ENCODE peak calls at places on chromosome X, in four cellular contexts. H is IMR-90, J is neuronal stem cell, N is H1. I is an unnamed sample.

GRCh38 chrX:28379142-28379541 is 208.1 kb upstream of the IL1RAPL1 start:
- DNase-seq in J (no peak), H (no peak), N (no peak), I (no peak)

GRCh38 chrX:57251965-57252364 is 34.5 kb upstream of the FAAH2 start:
- DNase-seq in H (no peak), J (no peak), N (no peak), I (no peak)

GRCh38 chrX:120561634-120562568 is 1.1 kb upstream of the CUL4B start:
- DNase-seq in H (no peak), N (no peak), J (no peak), I (no peak)

GRCh38 chrX:103918584-103919335 is 43.7 kb upstream of the TMSB15B start:
- DNase-seq in J (peak; percentile 65), N (no peak), H (peak; percentile 59), I (peak; percentile 81)

GRCh38 chrX:41857670-41858069 is 65.7 kb downstream of the CASK start:
- DNase-seq in N (no peak), H (no peak), J (no peak), I (no peak)

GRCh38 chrX:105136786-105137185 is 83.7 kb downstream of the TEX13A start:
- DNase-seq in H (no peak), J (no peak), N (no peak), I (no peak)

GRCh38 chrX:43805579-43805978 is 76.7 kb downstream of the MAOB start:
- DNase-seq in H (no peak), J (no peak), N (no peak), I (no peak)

GRCh38 chrX:134431894-134432293 is 28.1 kb upstream of the HPRT1 start:
- DNase-seq in N (no peak), J (no peak), H (peak; percentile 66), I (peak; percentile 34)

GRCh38 chrX:136477026-136477425 is 10.7 kb upstream of the BRS3 start:
- DNase-seq in J (no peak), N (no peak), H (no peak), I (no peak)

GRCh38 chrX:31070057-31070468 is 1.8 kb downstream of the FTHL17 start:
- DNase-seq in N (no peak), J (no peak), H (no peak), I (no peak)

GRCh38 chrX:141176586-141177451 is at the start of gene LDOC1:
- DNase-seq in N (peak; percentile 70), H (peak; percentile 71), J (peak; percentile 79), I (peak; percentile 76)

GRCh38 chrX:100424012-100424411 is 13.9 kb upstream of the PCDH19 start:
- DNase-seq in N (no peak), H (no peak), J (no peak), I (no peak)

GRCh38 chrX:66760648-66761047 is 121.8 kb upstream of the EDA2R start:
- DNase-seq in N (no peak), H (no peak), J (no peak), I (peak; percentile 1)

GRCh38 chrX:133602881-133603280 is 187.6 kb upstream of the GPC4 start:
- DNase-seq in N (no peak), J (no peak), H (no peak), I (no peak)

GRCh38 chrX:105999294-105999693 is 39.2 kb downstream of the SERPINA7 start:
- DNase-seq in N (no peak), J (no peak), H (no peak), I (no peak)

GRCh38 chrX:12441376-12442128 is 303.3 kb downstream of the FRMPD4 start:
- DNase-seq in H (peak; percentile 87), N (no peak), J (no peak), I (peak; percentile 45)

GRCh38 chrX:119784747-119785446 is 6.5 kb downstream of the RPL39 start:
- DNase-seq in J (no peak), N (peak; percentile 9), H (peak; percentile 23), I (peak; percentile 38)

GRCh38 chrX:30906726-30907125 is 17.7 kb upstream of the TAB3 start:
- DNase-seq in N (no peak), H (peak; percentile 54), J (no peak), I (no peak)

GRCh38 chrX:51837926-51838325 is 55.5 kb upstream of the MAGED1 start:
- DNase-seq in J (no peak), N (no peak), H (peak; percentile 52), I (peak; percentile 75)

GRCh38 chrX:156000361-156000926 is 2.9 kb downstream of the IL9R start:
- DNase-seq in J (no peak), H (no peak), N (no peak), I (no peak)

GRCh38 chrX:73962948-73963347 is 341.0 kb upstream of the ZCCHC13 start:
- DNase-seq in H (no peak), J (no peak), N (no peak), I (no peak)
- H3K4ac ChIP-seq in H (no peak overlapping the region), J (no peak overlapping the region), N (no peak overlapping the region), I (no peak overlapping the region)

GRCh38 chrX:22135994-22136684 is 104.0 kb downstream of the PHEX start:
- DNase-seq in J (peak; percentile 42), H (peak; percentile 60), N (no peak), I (peak; percentile 64)
- H3K4ac ChIP-seq in J (no peak overlapping the region), H (peak overlapping the region; percentile 86), N (no peak overlapping the region), I (no peak overlapping the region)

GRCh38 chrX:46941341-46941740 is 29.1 kb downstream of the JADE3 start:
- DNase-seq in N (no peak), H (no peak), J (no peak), I (no peak)

GRCh38 chrX:46935295-46935694 is 23.1 kb downstream of the JADE3 start:
- DNase-seq in N (no peak), H (no peak), J (no peak), I (no peak)

DNA sequence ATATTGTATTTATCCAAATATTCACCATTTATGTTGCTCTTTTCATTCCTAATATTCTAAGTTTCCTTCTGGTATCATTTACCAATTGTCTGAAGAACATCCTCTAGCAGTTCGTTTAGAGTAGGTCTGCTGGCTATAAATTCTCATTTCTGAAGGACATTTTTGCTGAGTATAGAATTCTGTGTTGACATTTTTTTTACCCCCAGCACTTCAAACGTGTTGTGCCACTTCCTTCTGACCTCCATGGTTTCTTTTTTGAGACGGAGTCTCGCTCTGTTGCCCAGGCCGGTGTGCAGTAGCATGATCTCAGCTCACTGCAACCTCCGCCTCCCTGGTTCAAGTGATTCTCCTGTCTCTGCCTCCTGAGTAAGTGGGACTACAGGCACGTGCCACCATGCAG is 26.4 kb downstream of the JADE3 start:
- DNase-seq in J (no peak), H (no peak), N (no peak), I (no peak)
- H3K4ac ChIP-seq in J (no peak overlapping the region), H (no peak overlapping the region), N (no peak overlapping the region), I (no peak overlapping the region)

GRCh38 chrX:47814853-47815252 is 21.8 kb upstream of the ZNF81 start:
- DNase-seq in J (no peak), H (no peak), N (no peak), I (no peak)
- H3K4ac ChIP-seq in J (no peak overlapping the region), H (no peak overlapping the region), N (peak overlapping the region; percentile 5), I (no peak overlapping the region)

GRCh38 chrX:40005290-40006011 is 92.3 kb downstream of the BCOR start:
- DNase-seq in J (no peak), H (no peak), N (no peak), I (no peak)
- H3K4ac ChIP-seq in J (no peak overlapping the region), H (no peak overlapping the region), N (no peak overlapping the region), I (no peak overlapping the region)

GRCh38 chrX:72276478-72276953 is 532 bp downstream of the RPS4X start:
- DNase-seq in H (no peak), N (no peak), J (no peak), I (no peak)
- H3K4ac ChIP-seq in H (peak overlapping the region; percentile 72), N (no peak overlapping the region), J (no peak overlapping the region), I (no peak overlapping the region)

GRCh38 chrX:116961872-116962582 is 499.3 kb upstream of the CT83 start:
- DNase-seq in J (no peak), N (no peak), H (no peak), I (no peak)
- H3K4ac ChIP-seq in J (no peak overlapping the region), N (no peak overlapping the region), H (no peak overlapping the region), I (no peak overlapping the region)

DNA sequence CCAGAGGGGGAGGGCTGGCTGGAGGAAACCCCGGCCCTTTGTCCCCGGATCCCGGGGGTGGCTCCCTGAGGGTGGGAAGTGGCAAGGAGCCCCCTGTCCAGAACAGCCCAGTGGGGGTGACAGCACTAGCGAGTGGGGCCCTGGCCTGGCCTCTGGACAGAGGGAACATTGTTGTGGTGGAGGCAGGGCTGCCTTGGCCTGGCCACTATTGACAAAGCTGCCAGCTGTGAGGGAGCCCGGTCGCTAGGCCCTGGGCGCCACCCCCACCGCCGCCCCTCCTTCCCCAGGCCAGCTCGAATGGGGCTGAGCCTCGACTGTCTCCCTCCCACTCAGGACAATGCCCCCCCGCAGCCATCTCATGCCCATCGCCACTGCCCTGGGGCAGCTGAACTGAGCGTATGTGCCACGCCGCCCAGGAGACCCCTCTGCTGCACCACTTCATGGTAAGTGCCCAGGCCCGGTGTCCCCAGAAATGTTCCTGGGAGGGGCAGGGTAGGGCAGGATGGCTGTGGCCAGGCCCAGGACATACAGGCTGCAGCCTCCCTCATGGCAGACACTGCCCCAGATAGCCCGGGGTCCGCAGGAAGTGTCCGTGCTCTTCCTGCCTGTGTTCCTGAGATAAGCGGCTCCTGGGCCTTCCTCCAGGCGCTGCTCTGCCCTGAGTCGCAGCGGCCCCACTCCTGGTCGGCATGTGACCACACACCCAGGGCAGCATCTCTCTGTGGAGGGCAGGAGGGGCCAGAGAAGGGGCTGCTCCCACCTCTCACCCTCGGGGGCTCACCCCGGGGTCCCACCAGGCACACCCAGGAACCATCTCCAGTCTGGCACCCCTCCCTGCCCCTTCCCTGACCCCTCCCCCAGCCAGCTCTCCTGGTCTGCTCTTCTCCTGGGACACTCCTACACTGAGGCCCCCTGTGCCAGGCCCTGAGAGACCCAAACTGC is 1.4 kb downstream of the PLXNB3 start:
- DNase-seq in J (no peak), N (no peak), H (peak; percentile 5), I (peak; percentile 28)
- H3K4ac ChIP-seq in J (no peak overlapping the region), N (no peak overlapping the region), H (peak overlapping the region; percentile 94), I (peak overlapping the region; percentile 97)

I was measured in mesenchymal stem cell.